ENCODE peak calls at places on chromosomes 6 and 20, in six cellular contexts. Q is WTC11, S is brain microvascular endothelial cell, D is cardiac muscle cell, H is posterior cingulate gyrus, L is cerebellar cortex. Z is an unnamed sample.

GRCh38 chr6:56575736-56576135 is 67.0 kb downstream of the DST start:
- DNase-seq in Q (no peak), S (no peak), D (no peak), H (no peak), L (no peak), Z (no peak)

GRCh38 chr6:67608099-67608749 is 1026.9 kb upstream of the ADGRB3 start:
- DNase-seq in Q (no peak), S (no peak), D (no peak), H (no peak), L (no peak), Z (no peak)

GRCh38 chr6:123372737-123373136 is 264.0 kb downstream of the TRDN start:
- DNase-seq in Q (no peak), S (no peak), D (no peak), H (no peak), L (no peak), Z (no peak)

GRCh38 chr6:158205220-158205944 is 37.2 kb downstream of the GTF2H5 start:
- DNase-seq in Q (peak), S (no peak), D (no peak), H (no peak), L (no peak), Z (no peak)

GRCh38 chr20:18840248-18840645 is 26.7 kb downstream of the SCP2D1 start:
- DNase-seq in Q (no peak), S (no peak), D (no peak), H (no peak), L (no peak), Z (no peak)

GRCh38 chr6:93416575-93417420 is 2.6 kb downstream of the EPHA7 start:
- DNase-seq in Q (peak), S (no peak), D (peak), H (peak), L (peak), Z (no peak)

GRCh38 chr20:884983-885952 is 30.9 kb downstream of the ANGPT4 start:
- DNase-seq in Q (peak), S (peak), D (peak), H (no peak), L (no peak), Z (no peak)

GRCh38 chr20:64039293-64040160 is 3.5 kb downstream of the C20orf204 start:
- DNase-seq in Q (no peak), S (no peak), D (no peak), H (no peak), L (no peak), Z (no peak)

GRCh38 chr6:168116975-168117899 is 38.2 kb upstream of the FRMD1 start:
- DNase-seq in Q (no peak), S (no peak), D (peak), H (no peak), L (no peak), Z (no peak)

GRCh38 chr6:99980741-99981140 is 13.3 kb downstream of the MCHR2 start:
- DNase-seq in Q (no peak), S (no peak), D (no peak), H (no peak), L (no peak), Z (no peak)

GRCh38 chr6:135087803-135088202 is 33.2 kb upstream of the HBS1L start:
- DNase-seq in Q (no peak), S (no peak), D (no peak), H (no peak), L (no peak), Z (no peak)

GRCh38 chr6:69867075-69867911 is 937 bp downstream of the COL19A1 start:
- DNase-seq in Q (peak), S (peak), D (peak), H (peak), L (peak), Z (peak)

GRCh38 chr6:9606435-9607134 is 808.3 kb downstream of the TFAP2A start:
- DNase-seq in Q (peak), S (no peak), D (no peak), H (no peak), L (no peak), Z (no peak)

GRCh38 chr20:15759546-15760216 is 813.6 kb downstream of the KIF16B start:
- DNase-seq in Q (no peak), S (no peak), D (no peak), H (no peak), L (no peak), Z (no peak)

GRCh38 chr6:148367418-148368024 is 24.9 kb downstream of the SASH1 start:
- DNase-seq in Q (no peak), S (peak), D (peak), H (no peak), L (no peak), Z (no peak)

GRCh38 chr20:56983813-56984212 is 282.6 kb downstream of the BMP7 start:
- DNase-seq in Q (no peak), S (no peak), D (no peak), H (no peak), L (no peak), Z (no peak)

GRCh38 chr6:17656644-17657043 is 50.1 kb downstream of the NUP153 start:
- DNase-seq in Q (no peak), S (no peak), D (peak), H (no peak), L (no peak), Z (no peak)

GRCh38 chr20:13947719-13948118 is 42.7 kb downstream of the SEL1L2 start:
- DNase-seq in Q (no peak), S (no peak), D (no peak), H (no peak), L (no peak), Z (no peak)